ENCODE peak calls at places on chromosomes 3 and 15, in seven cellular contexts. W, L, V, D, J, C and Q are unnamed samples.
A peak's percentile ranks its signal among the peaks of the same experiment; 100 is the strongest.

GRCh38 chr3:59678042-59678707 is 628.4 kb upstream of the CFAP20DC start:
- DNase-seq in L (no peak), J (no peak), D (no peak), W (no peak), V (no peak), C (no peak), Q (no peak)

GRCh38 chr3:84522893-84523292 is 435.9 kb upstream of the CADM2 start:
- DNase-seq in V (no peak), C (no peak), L (no peak), D (no peak), J (no peak), W (no peak), Q (no peak)

GRCh38 chr3:122947621-122948202 is 79.9 kb downstream of the SEMA5B start:
- DNase-seq in C (no peak), V (no peak), L (no peak), J (no peak), D (no peak), W (no peak), Q (no peak)

GRCh38 chr3:144229237-144229830 is 257.7 kb downstream of the DIPK2A start:
- DNase-seq in W (no peak), C (no peak), J (no peak), D (no peak), L (no peak), V (no peak), Q (no peak)

GRCh38 chr3:71876135-71876534 is 91.2 kb upstream of the PROK2 start:
- DNase-seq in D (no peak), C (no peak), V (no peak), J (no peak), W (no peak), L (no peak), Q (no peak)

GRCh38 chr15:53512029-53512428 is 247.4 kb downstream of the WDR72 start:
- DNase-seq in W (no peak), V (no peak), D (no peak), J (no peak), L (no peak), C (no peak), Q (no peak)

GRCh38 chr3:151130437-151130836 is 45.0 kb downstream of the MED12L start:
- DNase-seq in V (no peak), C (no peak), L (no peak), W (no peak), J (no peak), D (no peak), Q (no peak)

GRCh38 chr3:190696777-190697501 is 165.6 kb downstream of the GMNC start:
- DNase-seq in V (no peak), W (peak; percentile 21), J (no peak), D (no peak), C (peak; percentile 51), L (no peak), Q (no peak)

GRCh38 chr15:96254168-96254567 is 76.3 kb upstream of the NR2F2 start:
- DNase-seq in J (no peak), L (no peak), C (no peak), D (no peak), W (no peak), V (no peak), Q (no peak)

GRCh38 chr3:17823039-17823438 is 80.6 kb upstream of the TBC1D5 start:
- DNase-seq in J (no peak), V (no peak), C (no peak), D (no peak), L (no peak), W (no peak), Q (no peak)

GRCh38 chr3:46381662-46382061 is 10.9 kb downstream of the CCR5 start:
- DNase-seq in C (no peak), W (no peak), J (no peak), D (no peak), V (no peak), L (no peak), Q (no peak)

GRCh38 chr15:87033056-87033455 is 953.4 kb downstream of the AGBL1 start:
- DNase-seq in V (no peak), D (no peak), C (no peak), W (no peak), J (no peak), L (no peak), Q (no peak)

GRCh38 chr3:12439161-12439560 is 45.1 kb upstream of the TSEN2 start:
- DNase-seq in J (no peak), D (no peak), C (no peak), V (no peak), L (no peak), W (no peak), Q (no peak)

GRCh38 chr3:94673891-94674290 is 611.0 kb downstream of the NSUN3 start:
- DNase-seq in V (no peak), C (no peak), D (no peak), W (no peak), L (no peak), J (no peak), Q (no peak)

GRCh38 chr3:43373588-43373935 is 87.2 kb downstream of the SNRK start:
- DNase-seq in W (no peak), V (no peak), J (no peak), C (no peak), D (no peak), L (no peak), Q (peak; percentile 54)

GRCh38 chr3:140015741-140016140 is 80.8 kb downstream of the CLSTN2 start:
- DNase-seq in D (no peak), J (no peak), C (no peak), L (no peak), W (no peak), V (no peak), Q (no peak)

GRCh38 chr3:171936231-171936841 is 93.2 kb downstream of the TMEM212 start:
- DNase-seq in J (no peak), D (no peak), C (no peak), L (no peak), V (no peak), W (peak; percentile 84), Q (no peak)

GRCh38 chr15:88834211-88834812 is 31.1 kb downstream of the ACAN start:
- DNase-seq in J (peak; percentile 52), V (peak; percentile 24), W (no peak), L (peak; percentile 16), C (peak; percentile 7), D (no peak), Q (no peak)

GRCh38 chr3:7924228-7924627 is 577.4 kb upstream of the LMCD1 start:
- DNase-seq in C (no peak), V (no peak), L (no peak), J (no peak), W (no peak), D (no peak), Q (no peak)

GRCh38 chr3:152595975-152596832 is 238.7 kb upstream of the P2RY1 start:
- DNase-seq in L (no peak), J (no peak), V (peak; percentile 7), C (peak; percentile 67), D (peak; percentile 34), W (peak; percentile 50), Q (peak; percentile 48)

GRCh38 chr15:58469432-58470353 is 37.9 kb downstream of the LIPC start:
- DNase-seq in D (peak; percentile 92), V (peak; percentile 99), L (no peak), W (no peak), J (no peak), C (no peak), Q (peak; percentile 95)

GRCh38 chr3:90091557-90091956 is 984.1 kb downstream of the EPHA3 start:
- DNase-seq in D (no peak), L (no peak), W (no peak), J (peak; percentile 48), C (peak; percentile 49), V (peak; percentile 58), Q (no peak)

GRCh38 chr3:58093573-58094195 is 85.5 kb downstream of the FLNB start:
- DNase-seq in J (no peak), L (no peak), C (no peak), W (no peak), D (no peak), V (peak; percentile 61), Q (no peak)

GRCh38 chr3:115325539-115325938 is 178.5 kb upstream of the ZBTB20 start:
- DNase-seq in D (peak; percentile 21), V (no peak), J (peak; percentile 23), C (peak; percentile 24), L (peak; percentile 4), W (no peak), Q (no peak)